ENCODE peak calls at places on chromosome 2, in four cellular contexts. Q is MV-4-11; B is natural killer cell treated with Interleukin-12 subunit alpha and Interleukin-12 subunit beta and Interleukin-15 and Interleukin-18, amount 100 ng/mL, for 72 hours; X is GF-D8. K is an unnamed sample.

GRCh38 chr2:29742641-29743040 is 178.7 kb downstream of the ALK start:
- DNase-seq in Q (no peak), B (no peak), X (no peak), K (no peak)

GRCh38 chr2:903223-903900 is 47.3 kb upstream of the SNTG2 start:
- DNase-seq in Q (peak), B (no peak), X (no peak), K (no peak)

GRCh38 chr2:12852135-12852534 is 135.4 kb downstream of the TRIB2 start:
- DNase-seq in Q (no peak), B (no peak), X (no peak), K (no peak)

GRCh38 chr2:46547223-46548102 is 68.1 kb downstream of the TMEM247 start:
- DNase-seq in Q (peak), B (no peak), X (no peak), K (no peak)

GRCh38 chr2:105509271-105510086 is 110.6 kb upstream of the FHL2 start:
- DNase-seq in Q (no peak), B (no peak), X (no peak), K (no peak)

GRCh38 chr2:62362561-62362960 is 143.4 kb downstream of the TMEM17 start:
- DNase-seq in Q (no peak), B (no peak), X (no peak), K (no peak)

GRCh38 chr2:230657462-230657861 is 55.2 kb upstream of the CAB39 start:
- DNase-seq in Q (no peak), B (no peak), X (no peak), K (no peak)

GRCh38 chr2:207012461-207012860 is 73.1 kb downstream of the CPO start:
- DNase-seq in Q (no peak), B (no peak), X (no peak), K (no peak)

GRCh38 chr2:8528863-8529262 is 153.0 kb upstream of the ID2 start:
- DNase-seq in Q (no peak), B (no peak), X (no peak), K (no peak)

GRCh38 chr2:100561191-100561590 is 1.6 kb upstream of the PDCL3 start:
- DNase-seq in Q (no peak), B (no peak), X (no peak), K (no peak)

GRCh38 chr2:224801360-224801759 is 85.2 kb upstream of the CCDC195 start:
- DNase-seq in Q (no peak), B (no peak), X (no peak), K (no peak)

GRCh38 chr2:240960309-240960962 is 38.0 kb upstream of the SNED1 start:
- DNase-seq in Q (peak), B (peak), X (peak), K (no peak)

GRCh38 chr2:167550448-167550847 is 662.2 kb downstream of the XIRP2 start:
- DNase-seq in Q (no peak), B (no peak), X (no peak), K (no peak)

GRCh38 chr2:153311432-153311831 is 167.1 kb downstream of the RPRM start:
- DNase-seq in Q (no peak), B (no peak), X (no peak), K (no peak)

GRCh38 chr2:187404431-187405110 is 43.5 kb downstream of the CALCRL start:
- DNase-seq in Q (no peak), B (no peak), X (no peak), K (no peak)

GRCh38 chr2:5932556-5933469 is 240.6 kb downstream of the SOX11 start:
- DNase-seq in Q (no peak), B (no peak), X (no peak), K (no peak)

GRCh38 chr2:42810971-42811865 is 18.8 kb upstream of the HAAO start:
- DNase-seq in Q (no peak), B (no peak), X (peak), K (peak)

GRCh38 chr2:38778686-38779082 is 674 bp downstream of the GEMIN6 start:
- DNase-seq in Q (no peak), B (no peak), X (no peak), K (no peak)